ENCODE peak calls at places on chromosomes 3 and 15, in five cellular contexts. E, U, D, V and M are unnamed samples.

GRCh38 chr15:57463360-57463759 is 87.1 kb downstream of the CGNL1 start:
- DNase-seq in V (no peak), E (no peak), U (no peak), D (no peak), M (no peak)

GRCh38 chr15:57881361-57881760 is 174.8 kb downstream of the POLR2M start:
- DNase-seq in E (peak), U (no peak), V (no peak), D (no peak), M (no peak)

GRCh38 chr3:51819709-51820406 is 40.8 kb upstream of the IQCF6 start:
- DNase-seq in V (no peak), D (peak), E (no peak), U (no peak), M (no peak)

GRCh38 chr3:177647876-177648275 is 450.6 kb upstream of the TBL1XR1 start:
- DNase-seq in D (no peak), V (no peak), E (no peak), U (no peak), M (no peak)

GRCh38 chr3:60282840-60283239 is 968.4 kb downstream of the FHIT start:
- DNase-seq in E (no peak), D (no peak), V (no peak), U (no peak), M (no peak)

GRCh38 chr3:16513141-16514020 is at the start of gene RFTN1:
- DNase-seq in U (no peak), D (peak), V (no peak), E (peak), M (no peak)

GRCh38 chr15:25182736-25183445 is 228.1 kb downstream of the SNRPN start:
- DNase-seq in U (no peak), E (no peak), D (peak), V (no peak), M (no peak)

GRCh38 chr3:125123906-125124305 is 68.1 kb upstream of the HEG1 start:
- DNase-seq in U (no peak), E (peak), D (peak), V (no peak), M (peak)

GRCh38 chr3:151146071-151146730 is 56.8 kb downstream of the GPR171 start:
- DNase-seq in E (peak), U (peak), D (peak), V (no peak), M (peak)

GRCh38 chr3:16137977-16138376 is 36.5 kb upstream of the GALNT15 start:
- DNase-seq in V (no peak), E (no peak), D (no peak), U (no peak), M (no peak)

GRCh38 chr3:60431599-60431958 is 819.7 kb downstream of the FHIT start:
- DNase-seq in U (no peak), V (no peak), E (peak), D (no peak), M (no peak)

GRCh38 chr3:155423526-155423925 is 130.0 kb upstream of the STRIT1 start:
- DNase-seq in E (no peak), U (no peak), D (no peak), V (no peak), M (no peak)

GRCh38 chr3:132659370-132660055 is at the start of gene ACAD11:
- DNase-seq in D (peak), V (no peak), U (peak), E (peak), M (no peak)
- TF ChIP-seq CTCF in D (peak), V (peak), U (peak), E (peak), M (peak)

GRCh38 chr3:31921833-31922232 is 59.2 kb downstream of the OSBPL10 start:
- DNase-seq in D (no peak), V (no peak), U (no peak), E (no peak), M (no peak)

GRCh38 chr3:31920310-31920709 is 60.8 kb downstream of the OSBPL10 start:
- DNase-seq in V (no peak), D (no peak), E (no peak), U (no peak), M (no peak)

GRCh38 chr3:31919528-31919927 is 61.5 kb downstream of the OSBPL10 start:
- DNase-seq in D (no peak), U (no peak), E (no peak), V (no peak), M (no peak)

GRCh38 chr3:31917303-31917903 is 63.7 kb downstream of the OSBPL10 start:
- DNase-seq in U (no peak), D (no peak), V (no peak), E (peak), M (no peak)

GRCh38 chr3:31918179-31919165 is 62.6 kb downstream of the OSBPL10 start:
- DNase-seq in V (no peak), D (no peak), U (no peak), E (peak), M (no peak)
- H3K4me3 ChIP-seq in V (no peak), D (no peak), U (no peak), E (peak), M (no peak)

GRCh38 chr3:5846271-5846670 is 658.8 kb downstream of the EDEM1 start:
- DNase-seq in E (no peak), U (no peak), V (no peak), D (no peak), M (no peak)

GRCh38 chr3:5840091-5840490 is 652.6 kb downstream of the EDEM1 start:
- DNase-seq in E (peak), U (no peak), D (no peak), V (no peak), M (peak)

GRCh38 chr3:5841609-5842008 is 654.1 kb downstream of the EDEM1 start:
- DNase-seq in U (no peak), D (no peak), V (no peak), E (no peak), M (no peak)
- TF ChIP-seq CTCF in U (no peak), D (no peak), V (no peak), E (no peak), M (no peak)

DNA sequence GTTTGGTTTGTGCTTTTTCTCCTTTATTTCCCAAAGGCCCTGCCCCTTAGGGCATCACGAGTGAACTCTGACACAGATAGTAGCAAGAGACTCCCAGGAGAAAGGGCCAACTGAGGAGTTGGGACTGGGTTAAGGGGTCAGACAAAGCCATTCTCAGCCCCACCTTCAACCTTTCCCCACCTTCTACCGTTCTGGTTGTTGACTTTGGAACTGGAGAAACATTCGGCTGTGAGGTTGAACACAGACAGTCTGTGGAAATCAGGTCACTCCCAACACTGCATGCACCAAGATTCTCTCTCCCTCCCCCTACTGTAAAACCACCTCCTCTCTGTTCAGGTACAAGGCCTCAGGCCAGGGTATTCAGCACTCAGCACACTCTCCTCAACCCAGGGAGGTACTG is 3.9 kb upstream of the BDH1 start:
- DNase-seq in U (no peak), V (no peak), D (no peak), E (no peak), M (no peak)
- H3K4me3 ChIP-seq in U (no peak), V (no peak), D (no peak), E (no peak), M (no peak)

DNA sequence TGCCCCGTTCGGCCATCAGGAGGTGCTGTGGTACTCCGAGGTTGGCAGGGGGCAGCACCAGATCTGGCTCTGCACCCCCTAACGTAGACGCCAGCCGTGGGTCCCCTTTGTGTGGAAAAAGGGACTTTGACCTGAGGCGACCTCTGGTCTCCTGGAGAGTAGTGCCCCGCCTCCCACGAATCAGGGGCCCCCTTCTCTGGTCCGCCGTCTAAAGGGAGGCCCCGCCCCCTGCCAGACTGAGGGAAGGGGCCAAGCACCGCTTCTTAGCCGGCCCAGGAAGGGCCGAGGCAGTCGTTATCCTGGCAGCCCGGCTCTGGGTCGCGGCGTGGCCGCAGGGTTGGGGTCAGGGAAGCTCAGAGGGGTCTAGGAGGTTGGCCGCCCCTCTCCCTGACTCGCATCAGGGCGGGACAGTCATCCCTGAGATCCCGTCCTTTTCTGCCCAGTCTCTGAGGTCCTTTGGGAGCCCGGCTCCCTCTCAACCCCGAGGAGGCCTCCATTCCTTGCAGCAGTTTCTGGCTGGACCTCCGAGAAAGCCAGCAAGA is 630 bp downstream of the HYAL2 start:
- DNase-seq in U (no peak), D (no peak), E (no peak), V (no peak), M (no peak)
- TF ChIP-seq CTCF in U (peak), D (peak), E (peak), V (no peak), M (peak)

GRCh38 chr3:24494616-24495333 is at the start of gene THRB:
- DNase-seq in D (peak), V (no peak), E (peak), U (peak), M (no peak)

GRCh38 chr3:24495334-24495994 is 814 bp upstream of the THRB start:
- DNase-seq in V (no peak), E (no peak), U (peak), D (no peak), M (no peak)

GRCh38 chr3:24493951-24494615 is 567 bp downstream of the THRB start:
- DNase-seq in E (peak), U (peak), D (no peak), V (no peak), M (no peak)

GRCh38 chr3:24490151-24490550 is 4.5 kb downstream of the THRB start:
- DNase-seq in U (no peak), E (peak), V (no peak), D (no peak), M (no peak)

DNA sequence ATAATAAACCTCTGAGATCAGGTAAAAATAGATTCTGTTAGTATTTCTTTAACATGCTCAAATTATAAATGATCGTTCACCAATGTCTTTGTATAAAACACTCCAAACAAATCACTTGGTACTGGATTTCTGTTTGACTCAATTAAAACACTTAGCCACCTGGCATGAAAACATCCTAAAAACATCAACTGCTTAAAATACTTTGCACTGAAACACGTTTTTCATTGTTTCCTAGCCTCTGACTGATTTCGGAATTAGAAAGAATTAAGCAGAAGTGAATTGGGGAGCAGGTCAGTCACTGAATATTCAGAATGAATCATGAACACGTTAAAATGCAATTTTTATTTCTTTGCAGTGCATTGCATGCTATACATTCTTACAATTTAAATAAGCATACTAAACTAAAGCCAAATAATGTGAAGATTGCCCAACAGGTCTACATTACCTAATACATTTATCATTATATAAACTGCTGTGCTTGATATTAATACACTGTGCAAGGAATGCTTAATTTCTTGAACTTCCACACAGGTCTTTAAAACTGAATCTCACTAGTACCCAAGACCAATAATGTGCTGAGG is 1.6 kb downstream of the THRB start:
- DNase-seq in D (no peak), V (no peak), E (no peak), U (no peak), M (no peak)
- H3K4me3 ChIP-seq in D (no peak), V (no peak), E (no peak), U (peak), M (no peak)

DNA sequence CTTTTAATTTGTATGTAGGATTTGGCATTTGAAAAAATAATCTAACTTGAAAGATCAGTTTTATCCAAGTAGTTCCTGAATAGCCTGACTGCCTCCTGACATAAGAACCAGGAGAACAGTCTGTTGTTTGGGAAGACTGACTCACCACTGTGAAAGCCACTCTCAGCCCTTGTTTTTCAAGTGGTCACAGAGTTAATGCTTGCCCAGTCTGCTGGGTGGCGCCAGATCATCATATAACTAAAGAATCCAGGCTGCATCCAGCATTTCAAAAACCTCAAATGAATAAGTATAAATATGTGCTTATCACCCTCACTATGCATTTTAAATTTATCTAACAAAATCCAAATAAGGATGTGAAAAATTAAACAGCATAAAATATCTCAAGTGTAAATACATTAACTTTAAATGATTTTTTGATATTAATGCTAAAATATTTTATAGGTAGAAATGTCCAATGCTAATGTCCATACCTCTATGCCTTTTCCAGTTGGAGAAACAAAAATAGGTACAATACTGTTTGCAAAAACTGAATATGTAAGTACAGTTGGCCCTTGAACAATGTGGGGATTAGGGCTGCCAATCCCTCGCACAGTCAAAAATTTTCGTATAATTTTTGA is 26.9 kb upstream of the ZBBX start:
- DNase-seq in V (peak), E (peak), U (peak), D (peak), M (peak)
- TF ChIP-seq CTCF in V (peak), E (peak), U (peak), D (peak), M (peak)

DNA sequence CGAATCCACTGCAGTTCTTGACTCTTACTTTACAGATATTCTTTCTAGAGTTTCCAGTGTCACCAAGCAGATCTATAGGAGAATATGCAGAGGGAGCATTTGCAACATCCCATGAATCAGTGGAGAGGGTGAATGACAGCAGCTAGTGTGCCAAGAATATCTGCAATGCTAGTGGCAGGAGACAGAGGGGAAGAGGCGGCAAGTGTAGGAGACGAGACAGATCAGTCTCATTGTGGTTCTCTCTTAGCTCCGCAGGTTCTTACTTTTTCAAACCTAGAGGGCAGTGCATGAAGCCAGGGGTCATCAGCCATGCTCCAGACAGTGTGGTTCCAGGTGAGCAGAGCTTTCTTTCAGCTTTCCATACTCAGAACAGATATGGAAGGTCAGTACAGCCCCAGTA is 749 bp downstream of the ZNF619 start:
- DNase-seq in E (peak), V (no peak), U (no peak), D (no peak), M (no peak)
- H3K4me3 ChIP-seq in E (peak), V (peak), U (peak), D (peak), M (peak)